ENCODE peak calls at places on chromosomes 2 and 18, in five cellular contexts. S is uterus; I is naive thymus-derived CD4-positive, alpha-beta T cell; D is KBM-7; V is HTR-8/SVneo. N is an unnamed sample.

GRCh38 chr18:8730080-8730827 is 24.9 kb downstream of the MTCL1 start:
- DNase-seq in S (peak; percentile 54), I (no peak), D (peak; percentile 57), V (peak; percentile 73), N (peak; percentile 80)

GRCh38 chr18:2935438-2936192 is 77.3 kb downstream of the LPIN2 start:
- DNase-seq in S (no peak), I (no peak), D (no peak), V (no peak), N (no peak)

GRCh38 chr2:189142893-189143759 is 36.4 kb downstream of the COL5A2 start:
- DNase-seq in S (no peak), I (peak; percentile 56), D (peak; percentile 52), V (peak; percentile 34), N (peak; percentile 63)

GRCh38 chr2:96359310-96359709 is 23.7 kb downstream of the NCAPH start:
- DNase-seq in S (no peak), I (peak; percentile 48), D (no peak), V (no peak), N (peak; percentile 50)

GRCh38 chr2:64955467-64955866 is 33.7 kb upstream of the SLC1A4 start:
- DNase-seq in S (no peak), I (no peak), D (no peak), V (no peak), N (no peak)

GRCh38 chr2:11628675-11629074 is 41.3 kb downstream of the NTSR2 start:
- DNase-seq in S (no peak), I (no peak), D (no peak), V (no peak), N (no peak)

GRCh38 chr2:120367221-120367620 is 21.3 kb downstream of the INHBB start:
- DNase-seq in S (no peak), I (no peak), D (no peak), V (no peak), N (no peak)

GRCh38 chr2:64327510-64328414 is 126.2 kb upstream of the LGALSL start:
- DNase-seq in S (peak; percentile 42), I (peak; percentile 71), D (peak; percentile 51), V (peak; percentile 35), N (peak; percentile 43)

GRCh38 chr18:28019425-28020108 is 157.4 kb downstream of the CDH2 start:
- DNase-seq in S (no peak), I (no peak), D (no peak), V (no peak), N (no peak)

GRCh38 chr2:31384351-31384750 is 30.2 kb downstream of the XDH start:
- DNase-seq in S (no peak), I (no peak), D (no peak), V (peak; percentile 50), N (peak; percentile 75)

GRCh38 chr2:236177967-236178909 is 10.1 kb upstream of the GBX2 start:
- DNase-seq in S (no peak), I (no peak), D (peak; percentile 86), V (peak; percentile 71), N (peak; percentile 90)

GRCh38 chr2:233453916-233454315 is 99.6 kb downstream of the DGKD start:
- DNase-seq in S (no peak), I (no peak), D (no peak), V (no peak), N (no peak)

GRCh38 chr18:37483221-37483971 is 82.2 kb downstream of the CELF4 start:
- DNase-seq in S (no peak), I (no peak), D (peak; percentile 24), V (peak; percentile 10), N (peak; percentile 28)

GRCh38 chr2:106562826-106563594 is 75.8 kb downstream of the CD8B2 start:
- DNase-seq in S (no peak), I (no peak), D (no peak), V (no peak), N (peak; percentile 37)

GRCh38 chr2:232568161-232568560 is 17.7 kb downstream of the EIF4E2 start:
- DNase-seq in S (no peak), I (no peak), D (no peak), V (no peak), N (peak; percentile 30)

GRCh38 chr2:30217644-30218361 is 13.5 kb upstream of the LBH start:
- DNase-seq in S (no peak), I (no peak), D (no peak), V (no peak), N (peak; percentile 72)

GRCh38 chr2:187552381-187552780 is 1.9 kb downstream of the TFPI start:
- DNase-seq in S (no peak), I (no peak), D (no peak), V (no peak), N (no peak)

GRCh38 chr18:76264851-76265250 is 230.2 kb downstream of the ZNF516 start:
- DNase-seq in S (no peak), I (no peak), D (no peak), V (no peak), N (no peak)

GRCh38 chr2:49153231-49153630 is 1.1 kb downstream of the FSHR start:
- DNase-seq in S (no peak), I (no peak), D (no peak), V (no peak), N (no peak)

GRCh38 chr2:68653538-68653982 is 10.2 kb downstream of the PROKR1 start:
- DNase-seq in S (no peak), I (no peak), D (peak; percentile 72), V (peak; percentile 57), N (no peak)

GRCh38 chr2:202023198-202023903 is 10.3 kb upstream of the FZD7 start:
- DNase-seq in S (no peak), I (no peak), D (no peak), V (no peak), N (no peak)

GRCh38 chr2:9488583-9489547 is 14.5 kb downstream of the IAH1 start:
- DNase-seq in S (no peak), I (no peak), D (no peak), V (no peak), N (no peak)

GRCh38 chr2:147297820-147298219 is 547.0 kb upstream of the ACVR2A start:
- DNase-seq in S (no peak), I (no peak), D (no peak), V (no peak), N (no peak)

GRCh38 chr18:63339920-63340484 is 20.4 kb upstream of the BCL2 start:
- DNase-seq in S (peak; percentile 40), I (peak; percentile 49), D (peak; percentile 72), V (no peak), N (peak; percentile 24)

GRCh38 chr2:203718087-203718486 is 11.6 kb downstream of the CD28 start:
- DNase-seq in S (peak; percentile 24), I (peak; percentile 45), D (peak; percentile 5), V (no peak), N (no peak)

GRCh38 chr18:54984908-54985307 is 25.6 kb upstream of the CCDC68 start:
- DNase-seq in S (no peak), I (no peak), D (no peak), V (no peak), N (no peak)

GRCh38 chr2:98775146-98775988 is 44.4 kb upstream of the MGAT4A start:
- DNase-seq in S (peak; percentile 66), I (no peak), D (no peak), V (no peak), N (no peak)

GRCh38 chr2:11578081-11578948 is 44.5 kb downstream of the GREB1 start:
- DNase-seq in S (no peak), I (no peak), D (no peak), V (no peak), N (no peak)

GRCh38 chr2:44803100-44803424 is 138.4 kb upstream of the SIX3 start:
- DNase-seq in S (no peak), I (no peak), D (no peak), V (no peak), N (no peak)